ENCODE peak calls at places on chromosomes 7 and 10, in six cellular contexts. Z is GM23248, E is LoVo, P is iPS-NIHi11, A is NCI-H1092 treated with DMSO at 0.1 percent for 48 hours, O is ELR. V is an unnamed sample.

GRCh38 chr7:107948645-107949442 is 54.1 kb downstream of the LAMB1 start:
- DNase-seq in Z (peak; percentile 91), E (peak; percentile 57), P (no peak), A (no peak), O (peak; percentile 94), V (no peak)

GRCh38 chr7:45153238-45153637 is 4.4 kb upstream of the RAMP3 start:
- DNase-seq in Z (no peak), E (no peak), P (no peak), A (no peak), O (peak; percentile 15), V (no peak)

GRCh38 chr10:33734393-33735110 is 400.1 kb upstream of the NRP1 start:
- DNase-seq in Z (no peak), E (no peak), P (no peak), A (no peak), O (no peak), V (no peak)

GRCh38 chr10:115826391-115826790 is 446.6 kb downstream of the GFRA1 start:
- DNase-seq in Z (peak; percentile 35), E (no peak), P (no peak), A (no peak), O (peak; percentile 71), V (no peak)

GRCh38 chr7:141071855-141072547 is 1.9 kb upstream of the TMEM178B start:
- DNase-seq in Z (peak; percentile 2), E (no peak), P (no peak), A (peak; percentile 85), O (peak; percentile 2), V (no peak)

GRCh38 chr7:3109516-3109915 is 65.8 kb upstream of the CARD11 start:
- DNase-seq in Z (no peak), E (no peak), P (no peak), A (no peak), O (no peak), V (no peak)

GRCh38 chr10:797179-797578 is 107.7 kb upstream of the DIP2C start:
- DNase-seq in Z (no peak), E (no peak), P (no peak), A (no peak), O (no peak), V (no peak)

GRCh38 chr10:99621454-99622246 is 1.4 kb upstream of the SLC25A28 start:
- DNase-seq in Z (peak; percentile 87), E (no peak), P (no peak), A (peak; percentile 70), O (no peak), V (no peak)

GRCh38 chr7:6438427-6438826 is 9.3 kb downstream of the DAGLB start:
- DNase-seq in Z (no peak), E (no peak), P (no peak), A (no peak), O (no peak), V (no peak)

GRCh38 chr7:7567898-7568531 is 1.3 kb downstream of the MIOS start:
- DNase-seq in Z (peak; percentile 4), E (no peak), P (no peak), A (no peak), O (no peak), V (no peak)

V was measured in stimulated activated CD8-positive, alpha-beta memory T cell treated with anti-CD3 and anti-CD28 coated beads, Interleukin-4, amount 100 ng/mL, for 4 hours.